ENCODE peak calls at places on chromosomes 13 and 19, in four cellular contexts. B, C, K and U are unnamed samples.

GRCh38 chr19:40139533-40140287 is 49.0 kb upstream of the ZNF780A start:
- DNase-seq in B (no peak), K (no peak), C (peak; percentile 8), U (no peak)

GRCh38 chr13:94947392-94947791 is 235.0 kb upstream of the SOX21 start:
- DNase-seq in C (no peak), K (no peak), B (no peak), U (no peak)

GRCh38 chr19:58471736-58472135 is 4.4 kb upstream of the ZNF446 start:
- DNase-seq in K (no peak), B (no peak), C (no peak), U (no peak)

GRCh38 chr13:19089315-19089714 is 92.3 kb downstream of the TUBA3C start:
- DNase-seq in K (no peak), B (no peak), C (no peak), U (no peak)

GRCh38 chr13:87123987-87124784 is 547.0 kb upstream of the SLITRK5 start:
- DNase-seq in K (no peak), B (no peak), C (peak; percentile 74), U (no peak)

GRCh38 chr13:39684531-39685137 is 29.2 kb downstream of the COG6 start:
- DNase-seq in C (no peak), B (no peak), K (no peak), U (no peak)

GRCh38 chr13:110516500-110516899 is 45.0 kb downstream of the RAB20 start:
- DNase-seq in K (no peak), C (no peak), B (no peak), U (no peak)

GRCh38 chr13:43805071-43805468 is 18.3 kb upstream of the ENOX1 start:
- DNase-seq in K (no peak), C (no peak), B (no peak), U (no peak)

GRCh38 chr13:29922281-29922821 is 71.9 kb upstream of the UBL3 start:
- DNase-seq in C (no peak), B (no peak), K (no peak), U (no peak)

GRCh38 chr13:39056018-39056417 is 17.8 kb downstream of the NHLRC3 start:
- DNase-seq in B (no peak), C (no peak), K (no peak), U (no peak)

GRCh38 chr19:34432797-34433196 is 4.6 kb downstream of the UBA2 start:
- DNase-seq in B (no peak), K (no peak), C (no peak), U (peak; percentile 85)

GRCh38 chr13:36089130-36089529 is 42.1 kb downstream of the DCLK1 start:
- DNase-seq in B (no peak), C (no peak), K (no peak), U (no peak)

GRCh38 chr13:36084131-36084530 is 47.1 kb downstream of the DCLK1 start:
- DNase-seq in K (no peak), B (no peak), C (no peak), U (no peak)

GRCh38 chr13:36088001-36088400 is 43.2 kb downstream of the DCLK1 start:
- DNase-seq in C (no peak), B (no peak), K (no peak), U (no peak)

GRCh38 chr13:36088463-36088862 is 42.7 kb downstream of the DCLK1 start:
- DNase-seq in C (no peak), K (no peak), B (no peak), U (no peak)

DNA sequence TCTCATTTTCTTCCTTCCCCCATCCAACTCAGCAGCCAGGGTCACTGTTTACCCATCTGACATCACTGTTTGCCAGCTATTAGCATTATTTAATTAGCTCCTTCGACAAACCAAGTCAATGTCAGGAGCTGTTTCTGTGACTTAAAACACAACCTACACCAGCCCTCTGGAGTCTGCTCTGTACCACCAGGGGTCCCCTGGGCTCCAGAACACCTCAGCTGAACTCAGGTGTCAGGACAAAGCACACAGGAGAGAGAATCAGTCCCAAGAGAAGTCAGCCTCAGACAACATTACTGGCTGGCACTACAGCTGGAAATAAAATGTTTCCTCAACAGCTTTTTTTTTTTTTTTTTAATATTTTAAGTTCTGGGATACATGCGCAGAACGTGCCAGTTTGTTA is 45.1 kb downstream of the DCLK1 start:
- DNase-seq in K (no peak), B (no peak), C (no peak), U (no peak)
- TF ChIP-seq CTCF in K (no peak), B (no peak), C (no peak), U (no peak)

GRCh38 chr19:2021453-2022140 is 6.1 kb upstream of the BTBD2 start:
- DNase-seq in C (no peak), B (no peak), K (no peak), U (no peak)
- TF ChIP-seq CTCF in C (no peak), B (no peak), K (no peak), U (no peak)

GRCh38 chr19:6664916-6665315 is 5.0 kb downstream of the TNFSF14 start:
- DNase-seq in K (no peak), B (no peak), C (no peak), U (no peak)

GRCh38 chr19:6662692-6663091 is 7.3 kb downstream of the TNFSF14 start:
- DNase-seq in C (no peak), B (no peak), K (no peak), U (no peak)

GRCh38 chr19:6663236-6664187 is 6.4 kb downstream of the TNFSF14 start:
- DNase-seq in K (no peak), B (no peak), C (no peak), U (no peak)

GRCh38 chr19:6660930-6661329 is 9.0 kb downstream of the TNFSF14 start:
- DNase-seq in B (no peak), C (no peak), K (no peak), U (no peak)
- TF ChIP-seq CTCF in B (no peak), C (no peak), K (no peak), U (no peak)

GRCh38 chr13:36454121-36454520 is 21.8 kb downstream of the CCNA1 start:
- DNase-seq in K (no peak), B (no peak), C (no peak), U (no peak)

GRCh38 chr13:36450534-36450933 is 18.2 kb downstream of the CCNA1 start:
- DNase-seq in B (no peak), K (no peak), C (no peak), U (no peak)

GRCh38 chr13:36454962-36455361 is 22.7 kb downstream of the CCNA1 start:
- DNase-seq in B (no peak), K (no peak), C (no peak), U (no peak)

GRCh38 chr13:36456577-36456976 is 24.3 kb downstream of the CCNA1 start:
- DNase-seq in B (no peak), K (no peak), C (no peak), U (no peak)

GRCh38 chr13:36453518-36453917 is 21.2 kb downstream of the CCNA1 start:
- DNase-seq in B (no peak), C (peak; percentile 2), K (no peak), U (no peak)
- TF ChIP-seq CTCF in B (peak; percentile 7), C (peak; percentile 38), K (peak; percentile 33), U (no peak)

GRCh38 chr13:51733656-51734334 is 70.2 kb downstream of the DHRS12 start:
- DNase-seq in K (no peak), C (no peak), B (no peak), U (no peak)
- TF ChIP-seq CTCF in K (no peak), C (peak; percentile 11), B (no peak), U (no peak)

GRCh38 chr19:12140545-12141404 is 625 bp upstream of the ZNF20 start:
- DNase-seq in K (peak; percentile 93), C (peak; percentile 38), B (peak; percentile 33), U (peak; percentile 94)

GRCh38 chr19:12141405-12141736 is 1.2 kb upstream of the ZNF20 start:
- DNase-seq in B (no peak), K (no peak), C (no peak), U (no peak)

GRCh38 chr19:12139885-12140544 is at the start of gene ZNF20:
- DNase-seq in B (peak; percentile 59), K (peak; percentile 98), C (peak; percentile 68), U (peak; percentile 98)

DNA sequence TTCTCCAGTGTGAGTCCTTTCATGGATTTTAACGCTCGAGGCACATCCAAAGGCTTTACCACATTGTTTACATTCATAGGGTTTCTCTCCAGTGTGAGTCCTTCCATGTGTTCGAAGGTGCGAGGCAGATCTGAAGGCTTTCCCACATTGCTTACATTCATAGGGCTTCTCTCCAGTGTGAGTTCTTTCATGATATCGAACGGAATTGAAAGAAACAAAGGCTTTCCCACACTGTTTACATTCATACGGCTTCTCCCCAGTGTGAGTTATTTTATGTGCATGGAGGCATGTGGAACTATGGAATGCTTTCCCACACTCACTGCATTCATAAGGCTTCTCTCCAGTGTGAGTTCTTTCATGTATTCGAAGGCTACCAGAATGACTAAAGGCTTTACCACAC is 5.2 kb upstream of the ZNF20 start:
- DNase-seq in C (no peak), B (no peak), K (no peak), U (no peak)
- TF ChIP-seq CTCF in C (no peak), B (no peak), K (no peak), U (no peak)